ENCODE peak calls at places on chromosomes 1 and 21, in five cellular contexts. J, Y, Z, I and G are unnamed samples.

GRCh38 chr1:174726167-174726879 is 273.4 kb upstream of the CACYBP start:
- DNase-seq in Z (no peak), Y (no peak), J (peak), I (no peak), G (peak)

GRCh38 chr1:216531308-216532239 is 108.3 kb upstream of the USH2A start:
- DNase-seq in J (peak), Z (peak), I (no peak), Y (no peak), G (peak)

GRCh38 chr1:84869750-84870149 is 23.3 kb downstream of the LPAR3 start:
- DNase-seq in I (no peak), Y (no peak), J (peak), Z (peak), G (no peak)

GRCh38 chr1:168431882-168432281 is 111.9 kb downstream of the XCL2 start:
- DNase-seq in Z (no peak), I (no peak), J (no peak), Y (no peak), G (no peak)

GRCh38 chr1:213332491-213332890 is 281.4 kb downstream of the RPS6KC1 start:
- DNase-seq in Z (no peak), I (no peak), Y (no peak), J (no peak), G (no peak)

GRCh38 chr1:216528816-216529215 is 105.6 kb upstream of the USH2A start:
- DNase-seq in Z (no peak), I (peak), J (no peak), Y (no peak), G (peak)

GRCh38 chr1:239545466-239545865 is 159.1 kb downstream of the CHRM3 start:
- DNase-seq in Y (no peak), Z (no peak), J (no peak), I (no peak), G (no peak)

GRCh38 chr1:201379733-201380242 is 2.3 kb upstream of the TNNT2 start:
- DNase-seq in I (no peak), J (no peak), Y (no peak), Z (no peak), G (no peak)

GRCh38 chr1:67832737-67833594 is at the start of gene GNG12:
- DNase-seq in Z (peak), I (peak), Y (peak), J (peak), G (peak)

GRCh38 chr1:205358579-205358978 is 1.9 kb upstream of the KLHDC8A start:
- DNase-seq in J (no peak), I (no peak), Z (no peak), Y (no peak), G (no peak)

GRCh38 chr1:92940541-92940940 is 20.7 kb downstream of the DIPK1A start:
- DNase-seq in Z (peak), Y (no peak), I (no peak), J (peak), G (peak)

GRCh38 chr21:40852563-40852962 is 5.6 kb upstream of the DSCAM start:
- DNase-seq in I (no peak), Z (no peak), Y (no peak), J (no peak), G (no peak)

GRCh38 chr1:200038645-200038986 is 11.1 kb downstream of the NR5A2 start:
- DNase-seq in Y (no peak), Z (no peak), J (no peak), I (no peak), G (no peak)

GRCh38 chr21:19908386-19908785 is 1089.8 kb upstream of the NCAM2 start:
- DNase-seq in I (no peak), Z (no peak), Y (no peak), J (no peak), G (no peak)

GRCh38 chr21:24076179-24076578 is 1531.1 kb downstream of the MRPL39 start:
- DNase-seq in J (no peak), I (no peak), Z (no peak), Y (no peak), G (no peak)

GRCh38 chr1:223345720-223346119 is 18.3 kb downstream of the SUSD4 start:
- DNase-seq in J (no peak), I (no peak), Y (no peak), Z (no peak), G (peak)

GRCh38 chr1:184150776-184151531 is 99.4 kb downstream of the TSEN15 start:
- DNase-seq in Y (no peak), Z (no peak), J (peak), I (no peak), G (no peak)

GRCh38 chr1:33805988-33806387 is 57.9 kb upstream of the HMGB4 start:
- DNase-seq in Z (no peak), J (no peak), Y (no peak), I (no peak), G (no peak)

GRCh38 chr1:192474080-192474683 is 101.4 kb upstream of the RGS1 start:
- DNase-seq in Y (no peak), I (no peak), Z (no peak), J (peak), G (peak)

GRCh38 chr1:245986404-245987221 is 520.5 kb downstream of the SMYD3 start:
- DNase-seq in Y (peak), J (peak), I (peak), Z (peak), G (peak)
- H3K4me3 ChIP-seq in Y (no peak), J (no peak), I (no peak), Z (no peak), G (no peak)

DNA sequence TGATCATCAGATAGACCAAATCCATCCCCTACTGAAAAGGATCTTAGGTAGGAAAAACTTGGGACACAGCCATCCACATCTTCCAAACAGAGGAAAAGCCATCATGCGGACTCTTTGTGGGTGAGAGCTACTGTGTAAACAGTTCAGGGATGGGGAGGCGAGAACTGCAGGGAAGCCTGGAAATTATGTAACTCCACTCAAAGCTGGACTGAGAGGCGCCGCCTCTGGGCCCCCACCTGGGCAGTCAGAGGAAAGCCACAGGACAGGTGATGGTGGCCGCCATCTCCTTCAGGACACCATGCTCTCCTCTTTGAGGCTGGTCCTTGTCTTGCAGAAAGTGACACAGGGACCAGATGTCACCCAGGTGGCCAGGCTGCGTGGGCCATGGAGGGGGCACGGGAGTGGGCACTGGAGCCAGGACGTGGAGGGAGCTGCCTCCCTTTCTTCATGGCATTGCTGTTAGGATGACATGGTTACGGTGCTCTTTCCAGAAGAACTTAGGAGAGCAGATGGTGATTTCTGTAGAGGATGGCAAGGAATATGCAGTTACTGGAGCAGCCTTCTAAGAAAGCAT is 32.1 kb upstream of the TDRD10 start:
- DNase-seq in J (no peak), Y (no peak), I (no peak), Z (no peak), G (no peak)
- TF ChIP-seq CTCF in J (no peak), Y (no peak), I (no peak), Z (no peak), G (peak)

DNA sequence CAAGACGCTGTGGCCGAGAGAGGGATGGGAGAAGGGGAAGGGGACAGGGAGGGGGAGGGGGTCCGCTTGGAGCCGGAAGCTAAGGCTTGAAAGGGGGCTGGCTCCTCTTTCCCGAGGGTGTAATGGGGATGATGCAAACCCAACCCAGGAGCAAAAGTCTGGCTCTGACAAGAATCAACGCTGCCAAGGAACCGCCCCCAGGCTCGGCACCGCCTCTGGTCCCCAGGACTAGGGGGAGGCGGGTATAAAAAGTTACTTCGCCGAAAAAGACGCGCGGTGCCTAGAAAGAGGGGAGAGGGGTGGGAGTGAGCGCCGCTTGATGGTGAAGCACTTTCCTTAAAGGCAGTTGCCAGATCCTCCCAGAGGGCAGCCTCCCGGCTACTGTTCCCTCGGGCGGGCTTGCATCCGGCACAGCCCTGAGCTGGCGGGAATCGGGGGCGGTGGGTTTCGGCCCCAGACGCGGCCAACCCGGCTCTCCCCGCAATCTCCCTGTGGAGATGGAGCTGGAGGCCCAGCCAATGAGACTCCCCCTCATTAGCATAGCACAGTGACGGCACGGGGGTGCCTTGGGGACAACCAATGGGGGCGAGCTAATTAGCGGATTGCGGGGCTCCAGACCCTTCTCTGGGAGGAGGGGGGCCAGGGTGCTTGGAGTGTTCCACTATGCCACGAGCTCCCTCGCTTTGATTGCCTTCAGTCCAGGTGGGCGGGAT is at the start of gene KCNT2:
- DNase-seq in Z (peak), J (peak), Y (peak), I (no peak), G (peak)
- H3K4me3 ChIP-seq in Z (peak), J (peak), Y (peak), I (no peak), G (peak)

GRCh38 chr1:3705341-3705950 is 46.8 kb upstream of the CCDC27 start:
- DNase-seq in Z (no peak), J (no peak), Y (no peak), I (no peak), G (no peak)

GRCh38 chr1:3702528-3702927 is 49.7 kb upstream of the CCDC27 start:
- DNase-seq in I (no peak), Y (no peak), J (no peak), Z (no peak), G (peak)

GRCh38 chr1:3703786-3704396 is 48.4 kb upstream of the CCDC27 start:
- DNase-seq in J (no peak), Z (no peak), Y (no peak), I (no peak), G (no peak)

GRCh38 chr1:3700631-3701030 is 48.3 kb downstream of the TP73 start:
- DNase-seq in Z (no peak), Y (no peak), J (no peak), I (no peak), G (no peak)

DNA sequence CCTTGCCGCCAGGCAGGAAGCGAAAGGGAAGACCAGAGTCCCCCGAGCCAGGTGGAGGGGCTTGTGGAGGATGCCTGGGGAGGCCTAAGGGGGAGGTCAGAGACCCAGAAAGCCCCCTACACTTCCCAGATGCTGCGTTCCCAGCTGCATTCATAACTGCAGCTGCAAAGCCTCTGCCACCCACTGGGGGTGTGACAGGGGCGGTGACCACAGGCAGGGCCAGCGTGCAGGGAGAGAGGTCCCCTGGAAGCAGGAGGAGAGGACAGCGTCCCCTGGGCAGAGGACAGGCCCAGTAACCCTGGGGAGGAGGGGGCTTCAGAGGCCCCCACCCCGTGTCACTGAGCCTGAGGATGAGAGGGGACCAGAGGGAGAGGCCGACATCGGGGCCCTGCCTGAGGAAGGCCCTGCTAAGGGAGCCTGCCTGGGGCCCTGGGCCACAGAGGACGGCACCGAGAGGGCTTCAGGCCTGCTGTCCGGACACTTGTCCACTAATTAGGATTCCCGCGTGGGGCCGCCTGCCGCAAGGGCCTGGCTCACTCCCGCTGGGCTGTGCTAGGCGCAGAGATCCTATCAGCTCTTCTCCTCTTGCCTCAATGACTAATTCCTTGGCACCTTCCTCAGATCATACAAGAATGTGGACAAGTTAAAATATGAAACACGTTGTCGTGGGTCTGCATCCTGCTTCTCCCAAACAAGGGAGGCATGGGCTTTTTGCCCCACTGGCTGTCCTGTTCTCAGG is 49.1 kb upstream of the CCDC27 start:
- DNase-seq in J (peak), Z (no peak), Y (no peak), I (peak), G (peak)
- TF ChIP-seq CTCF in J (no peak), Z (no peak), Y (no peak), I (no peak), G (peak)

GRCh38 chr1:16014509-16015482 is 3.0 kb downstream of the HSPB7 start:
- DNase-seq in J (no peak), Y (peak), Z (peak), I (no peak), G (no peak)

GRCh38 chr1:16013908-16014258 is 4.0 kb downstream of the HSPB7 start:
- DNase-seq in Z (no peak), J (no peak), I (no peak), Y (no peak), G (no peak)

GRCh38 chr1:16012590-16013219 is 5.1 kb downstream of the HSPB7 start:
- DNase-seq in Z (no peak), I (peak), J (no peak), Y (peak), G (peak)

GRCh38 chr1:16011936-16012589 is 5.8 kb downstream of the HSPB7 start:
- DNase-seq in Y (no peak), J (no peak), Z (no peak), I (no peak), G (no peak)

DNA sequence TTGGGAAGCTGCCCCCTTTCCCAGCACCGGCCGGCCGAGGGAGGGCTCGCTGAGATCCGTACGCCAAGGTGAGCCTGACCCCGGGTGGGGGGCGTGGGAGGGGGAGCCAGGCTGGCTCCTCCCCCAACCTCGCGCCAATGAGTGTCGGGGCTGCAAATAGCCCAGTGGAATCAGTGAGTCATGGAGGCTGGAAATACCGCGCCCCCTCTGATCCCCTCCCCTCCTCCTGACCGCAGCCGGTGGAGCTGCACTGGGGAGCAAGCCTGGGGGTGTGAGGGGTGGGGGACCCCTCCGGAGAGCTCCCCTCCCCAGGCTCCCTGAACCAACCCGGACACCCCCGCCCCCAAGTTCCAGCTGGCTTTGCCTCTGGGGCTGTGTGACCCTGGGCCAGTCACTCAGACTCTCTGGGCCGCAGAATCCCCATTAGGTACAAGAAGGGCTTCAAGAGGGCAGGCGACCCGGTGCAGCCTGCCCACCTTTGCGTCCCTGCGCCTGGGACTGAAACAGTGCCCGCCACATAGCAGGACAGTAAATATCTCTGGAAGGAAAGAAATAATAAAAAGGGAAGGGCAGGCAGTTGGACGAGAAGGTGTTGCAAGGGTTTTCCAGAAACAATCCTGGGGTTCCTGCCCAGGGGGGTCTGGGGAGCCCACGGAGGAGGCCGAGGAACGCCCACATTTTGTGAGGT is 4.5 kb downstream of the HSPB7 start:
- DNase-seq in Y (peak), Z (no peak), I (no peak), J (peak), G (peak)
- H3K4me3 ChIP-seq in Y (peak), Z (peak), I (peak), J (peak), G (peak)

GRCh38 chr1:173714759-173715537 is at the start of gene KLHL20:
- DNase-seq in J (peak), Y (peak), I (peak), Z (peak), G (peak)
- TF ChIP-seq CTCF in J (no peak), Y (peak), I (no peak), Z (no peak), G (peak)

GRCh38 chr1:29249951-29250581 is 13.7 kb downstream of the PTPRU start:
- DNase-seq in I (no peak), Z (no peak), Y (no peak), J (no peak), G (no peak)
- H3K4me3 ChIP-seq in I (no peak), Z (no peak), Y (no peak), J (no peak), G (no peak)

GRCh38 chr1:210722410-210723081 is 393.8 kb downstream of the HHAT start:
- DNase-seq in I (no peak), J (no peak), Z (no peak), Y (no peak), G (no peak)
- TF ChIP-seq CTCF in I (no peak), J (no peak), Z (no peak), Y (no peak), G (no peak)

GRCh38 chr1:87744763-87745162 is 416.1 kb downstream of the LMO4 start:
- DNase-seq in J (no peak), I (no peak), Z (no peak), Y (no peak), G (no peak)
- H3K4me3 ChIP-seq in J (no peak), I (no peak), Z (no peak), Y (no peak), G (no peak)